ENCODE peak calls at places on chromosomes 12 and 14, in nine cellular contexts. One of them, this sample, is unnamed.

GRCh38 chr12:25701290-25701689 is 148.2 kb upstream of the LMNTD1 start:
- DNase-seq in suprapubic skin: no peak
- DNase-seq in SK-N-SH: no peak
- DNase-seq in breast epithelium: no peak
- DNase-seq in K562: no peak
- DNase-seq in GM23338: no peak
- DNase-seq in sigmoid colon: no peak
- DNase-seq in transverse colon: no peak
- DNase-seq in esophagus muscularis mucosa: no peak
- DNase-seq in this sample: no peak

GRCh38 chr12:123004287-123004686 is 23.8 kb downstream of the ARL6IP4 start:
- DNase-seq in transverse colon: no peak
- DNase-seq in GM23338: no peak
- DNase-seq in breast epithelium: no peak
- DNase-seq in SK-N-SH: no peak
- DNase-seq in suprapubic skin: no peak
- DNase-seq in esophagus muscularis mucosa: no peak
- DNase-seq in sigmoid colon: no peak
- DNase-seq in K562: no peak
- DNase-seq in this sample: no peak

GRCh38 chr14:59630281-59630963 is 53.8 kb upstream of the CCDC175 start:
- DNase-seq in GM23338: peak; percentile 76
- DNase-seq in transverse colon: no peak
- DNase-seq in esophagus muscularis mucosa: no peak
- DNase-seq in SK-N-SH: peak; percentile 89
- DNase-seq in suprapubic skin: no peak
- DNase-seq in K562: no peak
- DNase-seq in sigmoid colon: no peak
- DNase-seq in breast epithelium: no peak
- DNase-seq in this sample: no peak

GRCh38 chr12:15982471-15982870 is 71.3 kb downstream of the DERA start:
- DNase-seq in transverse colon: no peak
- DNase-seq in GM23338: peak; percentile 43
- DNase-seq in esophagus muscularis mucosa: no peak
- DNase-seq in suprapubic skin: no peak
- DNase-seq in breast epithelium: no peak
- DNase-seq in sigmoid colon: no peak
- DNase-seq in SK-N-SH: peak; percentile 44
- DNase-seq in K562: no peak
- DNase-seq in this sample: no peak

GRCh38 chr12:92289611-92290010 is 144.0 kb upstream of the BTG1 start:
- DNase-seq in breast epithelium: no peak
- DNase-seq in transverse colon: no peak
- DNase-seq in GM23338: no peak
- DNase-seq in suprapubic skin: no peak
- DNase-seq in esophagus muscularis mucosa: no peak
- DNase-seq in sigmoid colon: no peak
- DNase-seq in K562: no peak
- DNase-seq in SK-N-SH: no peak
- DNase-seq in this sample: no peak

GRCh38 chr14:32408018-32408417 is 78.9 kb downstream of the AKAP6 start:
- DNase-seq in esophagus muscularis mucosa: no peak
- DNase-seq in GM23338: no peak
- DNase-seq in suprapubic skin: no peak
- DNase-seq in K562: no peak
- DNase-seq in transverse colon: no peak
- DNase-seq in SK-N-SH: no peak
- DNase-seq in sigmoid colon: peak; percentile 74
- DNase-seq in breast epithelium: no peak
- DNase-seq in this sample: no peak

GRCh38 chr14:100737526-100737925 is 10.8 kb downstream of the DLK1 start:
- DNase-seq in esophagus muscularis mucosa: no peak
- DNase-seq in K562: no peak
- DNase-seq in transverse colon: no peak
- DNase-seq in GM23338: no peak
- DNase-seq in suprapubic skin: peak; percentile 51
- DNase-seq in SK-N-SH: peak; percentile 37
- DNase-seq in sigmoid colon: peak; percentile 46
- DNase-seq in breast epithelium: peak; percentile 15
- DNase-seq in this sample: no peak

GRCh38 chr12:106128526-106129430 is 10.0 kb downstream of the NUAK1 start:
- DNase-seq in K562: no peak
- DNase-seq in esophagus muscularis mucosa: no peak
- DNase-seq in breast epithelium: no peak
- DNase-seq in transverse colon: no peak
- DNase-seq in SK-N-SH: no peak
- DNase-seq in suprapubic skin: no peak
- DNase-seq in GM23338: peak; percentile 49
- DNase-seq in sigmoid colon: no peak
- DNase-seq in this sample: no peak

GRCh38 chr14:54085841-54086240 is 129.2 kb upstream of the BMP4 start:
- DNase-seq in esophagus muscularis mucosa: no peak
- DNase-seq in breast epithelium: no peak
- DNase-seq in SK-N-SH: no peak
- DNase-seq in sigmoid colon: no peak
- DNase-seq in K562: no peak
- DNase-seq in suprapubic skin: no peak
- DNase-seq in GM23338: no peak
- DNase-seq in transverse colon: no peak
- DNase-seq in this sample: no peak

GRCh38 chr14:78448483-78449094 is 278.4 kb downstream of the NRXN3 start:
- DNase-seq in GM23338: peak; percentile 81
- DNase-seq in esophagus muscularis mucosa: no peak
- DNase-seq in sigmoid colon: no peak
- DNase-seq in K562: peak; percentile 69
- DNase-seq in breast epithelium: no peak
- DNase-seq in suprapubic skin: no peak
- DNase-seq in transverse colon: peak; percentile 49
- DNase-seq in SK-N-SH: peak; percentile 61
- DNase-seq in this sample: peak; percentile 9

GRCh38 chr12:90858261-90858660 is 96.7 kb downstream of the CCER1 start:
- DNase-seq in esophagus muscularis mucosa: no peak
- DNase-seq in transverse colon: peak; percentile 34
- DNase-seq in suprapubic skin: no peak
- DNase-seq in breast epithelium: no peak
- DNase-seq in sigmoid colon: no peak
- DNase-seq in K562: no peak
- DNase-seq in SK-N-SH: no peak
- DNase-seq in GM23338: no peak
- DNase-seq in this sample: no peak

GRCh38 chr14:51396222-51396815 is 156.3 kb downstream of the TMX1 start:
- DNase-seq in esophagus muscularis mucosa: no peak
- DNase-seq in GM23338: no peak
- DNase-seq in sigmoid colon: peak; percentile 78
- DNase-seq in K562: no peak
- DNase-seq in breast epithelium: no peak
- DNase-seq in suprapubic skin: no peak
- DNase-seq in transverse colon: peak; percentile 13
- DNase-seq in SK-N-SH: no peak
- DNase-seq in this sample: no peak

GRCh38 chr14:50342211-50343080 is 30.3 kb downstream of the DMAC2L start:
- DNase-seq in SK-N-SH: peak; percentile 78
- DNase-seq in suprapubic skin: no peak
- DNase-seq in K562: peak; percentile 43
- DNase-seq in esophagus muscularis mucosa: peak; percentile 90
- DNase-seq in GM23338: peak; percentile 68
- DNase-seq in transverse colon: peak; percentile 45
- DNase-seq in sigmoid colon: peak; percentile 88
- DNase-seq in breast epithelium: no peak
- DNase-seq in this sample: no peak

GRCh38 chr14:95619785-95620417 is 66.3 kb upstream of the TCL1B start:
- DNase-seq in transverse colon: no peak
- DNase-seq in K562: no peak
- DNase-seq in sigmoid colon: no peak
- DNase-seq in suprapubic skin: no peak
- DNase-seq in SK-N-SH: no peak
- DNase-seq in GM23338: peak; percentile 49
- DNase-seq in esophagus muscularis mucosa: no peak
- DNase-seq in breast epithelium: no peak
- DNase-seq in this sample: no peak

GRCh38 chr14:54640480-54640879 is 73.6 kb downstream of the SAMD4A start:
- DNase-seq in sigmoid colon: no peak
- DNase-seq in K562: no peak
- DNase-seq in GM23338: no peak
- DNase-seq in transverse colon: no peak
- DNase-seq in esophagus muscularis mucosa: no peak
- DNase-seq in SK-N-SH: no peak
- DNase-seq in breast epithelium: no peak
- DNase-seq in suprapubic skin: no peak
- DNase-seq in this sample: no peak

GRCh38 chr14:37253905-37254304 is 56.2 kb downstream of the MIPOL1 start:
- DNase-seq in sigmoid colon: no peak
- DNase-seq in suprapubic skin: no peak
- DNase-seq in K562: no peak
- DNase-seq in breast epithelium: no peak
- DNase-seq in transverse colon: no peak
- DNase-seq in GM23338: no peak
- DNase-seq in esophagus muscularis mucosa: no peak
- DNase-seq in SK-N-SH: no peak
- DNase-seq in this sample: no peak

GRCh38 chr14:37594238-37594915 is 672 bp downstream of the FOXA1 start:
- DNase-seq in suprapubic skin: peak; percentile 74
- DNase-seq in SK-N-SH: peak; percentile 53
- DNase-seq in breast epithelium: peak; percentile 79
- DNase-seq in GM23338: peak; percentile 89
- DNase-seq in transverse colon: peak; percentile 82
- DNase-seq in esophagus muscularis mucosa: no peak
- DNase-seq in K562: peak; percentile 52
- DNase-seq in sigmoid colon: no peak
- DNase-seq in this sample: peak; percentile 62

GRCh38 chr12:30795410-30795659 is 40.6 kb upstream of the CAPRIN2 start:
- DNase-seq in K562: no peak
- DNase-seq in suprapubic skin: no peak
- DNase-seq in breast epithelium: no peak
- DNase-seq in SK-N-SH: peak; percentile 30
- DNase-seq in GM23338: no peak
- DNase-seq in sigmoid colon: no peak
- DNase-seq in esophagus muscularis mucosa: no peak
- DNase-seq in transverse colon: no peak
- DNase-seq in this sample: no peak

GRCh38 chr12:30796891-30797371 is 42.2 kb upstream of the CAPRIN2 start:
- DNase-seq in transverse colon: no peak
- DNase-seq in esophagus muscularis mucosa: no peak
- DNase-seq in sigmoid colon: no peak
- DNase-seq in K562: no peak
- DNase-seq in SK-N-SH: peak; percentile 51
- DNase-seq in GM23338: peak; percentile 61
- DNase-seq in breast epithelium: no peak
- DNase-seq in suprapubic skin: no peak
- DNase-seq in this sample: no peak

GRCh38 chr12:30797689-30798088 is 42.9 kb upstream of the CAPRIN2 start:
- DNase-seq in SK-N-SH: no peak
- DNase-seq in transverse colon: no peak
- DNase-seq in sigmoid colon: no peak
- DNase-seq in esophagus muscularis mucosa: no peak
- DNase-seq in K562: no peak
- DNase-seq in suprapubic skin: no peak
- DNase-seq in GM23338: no peak
- DNase-seq in breast epithelium: no peak
- DNase-seq in this sample: no peak

GRCh38 chr12:30795660-30796507 is 41.1 kb upstream of the CAPRIN2 start:
- DNase-seq in breast epithelium: no peak
- DNase-seq in GM23338: peak; percentile 91
- DNase-seq in suprapubic skin: peak; percentile 70
- DNase-seq in transverse colon: peak; percentile 31
- DNase-seq in sigmoid colon: peak; percentile 73
- DNase-seq in esophagus muscularis mucosa: no peak
- DNase-seq in SK-N-SH: peak; percentile 88
- DNase-seq in K562: peak; percentile 56
- DNase-seq in this sample: no peak

DNA sequence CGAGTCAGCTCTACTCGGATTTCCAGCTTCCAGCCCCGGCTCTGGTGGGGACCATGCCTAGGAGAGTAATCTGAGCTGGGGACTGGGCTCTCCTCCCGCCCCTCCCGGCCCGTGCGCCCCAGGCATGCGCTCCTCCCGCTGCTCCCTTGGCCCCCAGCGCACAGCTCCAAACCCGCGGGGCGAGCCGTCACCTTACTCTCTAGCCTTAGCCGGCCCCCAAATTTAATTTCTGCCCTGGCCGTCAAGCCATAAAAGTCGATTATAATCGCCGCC is 41.7 kb upstream of the CAPRIN2 start:
- DNase-seq in K562: peak; percentile 26
- DNase-seq in esophagus muscularis mucosa: no peak
- DNase-seq in GM23338: peak; percentile 78
- DNase-seq in suprapubic skin: no peak
- DNase-seq in transverse colon: peak; percentile 13
- DNase-seq in breast epithelium: no peak
- DNase-seq in sigmoid colon: peak; percentile 72
- DNase-seq in SK-N-SH: no peak
- DNase-seq in this sample: no peak
- TF ChIP-seq POLR2AphosphoS5 in K562: no peak
- TF ChIP-seq POLR2AphosphoS5 in esophagus muscularis mucosa: no peak
- TF ChIP-seq POLR2AphosphoS5 in GM23338: no peak
- TF ChIP-seq POLR2AphosphoS5 in suprapubic skin: no peak
- TF ChIP-seq POLR2AphosphoS5 in transverse colon: no peak
- TF ChIP-seq POLR2AphosphoS5 in breast epithelium: no peak
- TF ChIP-seq POLR2AphosphoS5 in sigmoid colon: no peak
- TF ChIP-seq POLR2AphosphoS5 in SK-N-SH: no peak
- TF ChIP-seq POLR2AphosphoS5 in this sample: no peak

DNA sequence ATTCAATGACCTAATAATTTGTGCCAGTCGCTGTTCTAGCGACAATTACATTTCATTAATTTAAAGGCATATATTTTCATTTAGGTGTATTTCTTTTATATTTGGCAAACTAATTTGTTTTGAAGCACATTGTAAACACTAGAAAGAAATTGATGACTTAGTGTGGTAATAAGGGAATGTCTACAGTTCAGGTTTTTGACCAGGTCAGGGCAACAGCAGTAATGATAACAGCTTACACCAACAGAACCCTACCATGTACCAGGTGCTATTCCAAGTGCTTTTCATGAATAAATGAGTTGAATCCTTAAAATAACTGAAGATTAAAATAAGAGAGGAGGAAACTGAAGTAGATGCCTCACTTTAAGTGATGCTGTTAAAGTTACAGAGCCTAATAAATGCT is 85.4 kb upstream of the SLC38A2 start:
- DNase-seq in sigmoid colon: no peak
- DNase-seq in GM23338: no peak
- DNase-seq in SK-N-SH: no peak
- DNase-seq in breast epithelium: no peak
- DNase-seq in esophagus muscularis mucosa: no peak
- DNase-seq in K562: no peak
- DNase-seq in transverse colon: no peak
- DNase-seq in suprapubic skin: no peak
- DNase-seq in this sample: no peak
- TF ChIP-seq CTCF in sigmoid colon: no peak
- TF ChIP-seq CTCF in GM23338: no peak
- TF ChIP-seq CTCF in SK-N-SH: no peak
- TF ChIP-seq CTCF in breast epithelium: no peak
- TF ChIP-seq CTCF in esophagus muscularis mucosa: no peak
- TF ChIP-seq CTCF in K562: no peak
- TF ChIP-seq CTCF in transverse colon: no peak
- TF ChIP-seq CTCF in suprapubic skin: no peak
- TF ChIP-seq CTCF in this sample: no peak

GRCh38 chr14:23068792-23069412 is 11.6 kb upstream of the CDH24 start:
- DNase-seq in GM23338: peak; percentile 96
- DNase-seq in transverse colon: peak; percentile 86
- DNase-seq in esophagus muscularis mucosa: no peak
- DNase-seq in suprapubic skin: no peak
- DNase-seq in SK-N-SH: peak; percentile 89
- DNase-seq in breast epithelium: peak; percentile 78
- DNase-seq in K562: peak; percentile 76
- DNase-seq in sigmoid colon: peak; percentile 90
- DNase-seq in this sample: peak; percentile 65
- TF ChIP-seq POLR2AphosphoS5 in GM23338: no peak
- TF ChIP-seq POLR2AphosphoS5 in transverse colon: no peak
- TF ChIP-seq POLR2AphosphoS5 in esophagus muscularis mucosa: peak; percentile 65
- TF ChIP-seq POLR2AphosphoS5 in suprapubic skin: no peak
- TF ChIP-seq POLR2AphosphoS5 in SK-N-SH: no peak
- TF ChIP-seq POLR2AphosphoS5 in breast epithelium: no peak
- TF ChIP-seq POLR2AphosphoS5 in K562: peak; percentile 12
- TF ChIP-seq POLR2AphosphoS5 in sigmoid colon: peak; percentile 8
- TF ChIP-seq POLR2AphosphoS5 in this sample: no peak

GRCh38 chr14:103281496-103282231 is 52.4 kb upstream of the EIF5 start:
- DNase-seq in GM23338: peak; percentile 82
- DNase-seq in transverse colon: peak; percentile 53
- DNase-seq in breast epithelium: no peak
- DNase-seq in suprapubic skin: no peak
- DNase-seq in SK-N-SH: peak; percentile 79
- DNase-seq in sigmoid colon: peak; percentile 82
- DNase-seq in esophagus muscularis mucosa: no peak
- DNase-seq in K562: no peak
- DNase-seq in this sample: no peak
- TF ChIP-seq CTCF in GM23338: peak; percentile 37
- TF ChIP-seq CTCF in transverse colon: peak; percentile 23
- TF ChIP-seq CTCF in breast epithelium: peak; percentile 8
- TF ChIP-seq CTCF in suprapubic skin: no peak
- TF ChIP-seq CTCF in SK-N-SH: peak; percentile 38
- TF ChIP-seq CTCF in sigmoid colon: no peak
- TF ChIP-seq CTCF in esophagus muscularis mucosa: peak; percentile 29
- TF ChIP-seq CTCF in K562: peak; percentile 53
- TF ChIP-seq CTCF in this sample: no peak